ENCODE peak calls at places on chromosomes 3 and 15, in five cellular contexts. One of them, this sample, is unnamed.

GRCh38 chr3:4757056-4757948 is 221.9 kb upstream of the BHLHE40 start:
- DNase-seq in activated B cell treated with CpG ODN at 0.5 μM for 24 hours: no peak
- DNase-seq in ovary: no peak
- DNase-seq in mesothelial cell of epicardium: no peak
- DNase-seq in neural crest cell: no peak
- DNase-seq in this sample: no peak

GRCh38 chr15:89554247-89554646 is 21.0 kb upstream of the TICRR start:
- DNase-seq in activated B cell treated with CpG ODN at 0.5 μM for 24 hours: no peak
- DNase-seq in ovary: no peak
- DNase-seq in mesothelial cell of epicardium: no peak
- DNase-seq in neural crest cell: no peak
- DNase-seq in this sample: no peak

GRCh38 chr3:10549617-10550228 is 44.3 kb upstream of the ATP2B2 start:
- DNase-seq in activated B cell treated with CpG ODN at 0.5 μM for 24 hours: no peak
- DNase-seq in ovary: no peak
- DNase-seq in mesothelial cell of epicardium: no peak
- DNase-seq in neural crest cell: no peak
- DNase-seq in this sample: no peak

GRCh38 chr15:92273286-92273685 is 120.4 kb upstream of the ST8SIA2 start:
- DNase-seq in activated B cell treated with CpG ODN at 0.5 μM for 24 hours: no peak
- DNase-seq in ovary: no peak
- DNase-seq in mesothelial cell of epicardium: no peak
- DNase-seq in neural crest cell: no peak
- DNase-seq in this sample: no peak

GRCh38 chr3:114234739-114235138 is 2.6 kb downstream of the ZNF80 start:
- DNase-seq in activated B cell treated with CpG ODN at 0.5 μM for 24 hours: no peak
- DNase-seq in ovary: no peak
- DNase-seq in mesothelial cell of epicardium: no peak
- DNase-seq in neural crest cell: no peak
- DNase-seq in this sample: no peak

GRCh38 chr3:150545419-150546225 is 674 bp downstream of the SERP1 start:
- DNase-seq in activated B cell treated with CpG ODN at 0.5 μM for 24 hours: no peak
- DNase-seq in ovary: no peak
- DNase-seq in mesothelial cell of epicardium: no peak
- DNase-seq in neural crest cell: no peak
- DNase-seq in this sample: no peak

GRCh38 chr3:11379824-11380281 is 107.7 kb downstream of the ATG7 start:
- DNase-seq in activated B cell treated with CpG ODN at 0.5 μM for 24 hours: no peak
- DNase-seq in ovary: no peak
- DNase-seq in mesothelial cell of epicardium: no peak
- DNase-seq in neural crest cell: no peak
- DNase-seq in this sample: no peak

GRCh38 chr3:46208167-46208704 is at the start of gene CCR1:
- DNase-seq in activated B cell treated with CpG ODN at 0.5 μM for 24 hours: no peak
- DNase-seq in ovary: no peak
- DNase-seq in mesothelial cell of epicardium: no peak
- DNase-seq in neural crest cell: peak; percentile 4
- DNase-seq in this sample: peak; percentile 65

GRCh38 chr3:78918361-78919020 is 849.3 kb downstream of the ROBO1 start:
- DNase-seq in activated B cell treated with CpG ODN at 0.5 μM for 24 hours: no peak
- DNase-seq in ovary: no peak
- DNase-seq in mesothelial cell of epicardium: no peak
- DNase-seq in neural crest cell: no peak
- DNase-seq in this sample: no peak

GRCh38 chr3:30622047-30622545 is 15.7 kb downstream of the TGFBR2 start:
- DNase-seq in activated B cell treated with CpG ODN at 0.5 μM for 24 hours: no peak
- DNase-seq in ovary: no peak
- DNase-seq in mesothelial cell of epicardium: no peak
- DNase-seq in neural crest cell: no peak
- DNase-seq in this sample: no peak

GRCh38 chr3:8416965-8417364 is 84.7 kb upstream of the LMCD1 start:
- DNase-seq in activated B cell treated with CpG ODN at 0.5 μM for 24 hours: no peak
- DNase-seq in ovary: no peak
- DNase-seq in mesothelial cell of epicardium: no peak
- DNase-seq in neural crest cell: peak; percentile 9
- DNase-seq in this sample: peak; percentile 20

GRCh38 chr15:57914350-57915055 is 151.0 kb downstream of the ALDH1A2 start:
- DNase-seq in activated B cell treated with CpG ODN at 0.5 μM for 24 hours: no peak
- DNase-seq in ovary: peak; percentile 70
- DNase-seq in mesothelial cell of epicardium: no peak
- DNase-seq in neural crest cell: no peak
- DNase-seq in this sample: no peak

GRCh38 chr15:49692514-49693090 is 71.8 kb downstream of the DTWD1 start:
- DNase-seq in activated B cell treated with CpG ODN at 0.5 μM for 24 hours: no peak
- DNase-seq in ovary: no peak
- DNase-seq in mesothelial cell of epicardium: no peak
- DNase-seq in neural crest cell: no peak
- DNase-seq in this sample: no peak

GRCh38 chr3:127438951-127439350 is 151.1 kb upstream of the PRR20G start:
- DNase-seq in activated B cell treated with CpG ODN at 0.5 μM for 24 hours: no peak
- DNase-seq in ovary: peak; percentile 8
- DNase-seq in mesothelial cell of epicardium: peak; percentile 19
- DNase-seq in neural crest cell: no peak
- DNase-seq in this sample: no peak

GRCh38 chr3:194569252-194569651 is 64.0 kb downstream of the TMEM44 start:
- DNase-seq in activated B cell treated with CpG ODN at 0.5 μM for 24 hours: no peak
- DNase-seq in ovary: no peak
- DNase-seq in mesothelial cell of epicardium: no peak
- DNase-seq in neural crest cell: no peak
- DNase-seq in this sample: no peak

GRCh38 chr3:153513236-153513635 is 351.2 kb downstream of the RAP2B start:
- DNase-seq in activated B cell treated with CpG ODN at 0.5 μM for 24 hours: no peak
- DNase-seq in ovary: no peak
- DNase-seq in mesothelial cell of epicardium: no peak
- DNase-seq in neural crest cell: no peak
- DNase-seq in this sample: no peak

GRCh38 chr15:43928152-43928551 is 101.3 kb downstream of the WDR76 start:
- DNase-seq in activated B cell treated with CpG ODN at 0.5 μM for 24 hours: no peak
- DNase-seq in ovary: no peak
- DNase-seq in mesothelial cell of epicardium: no peak
- DNase-seq in neural crest cell: no peak
- DNase-seq in this sample: no peak

GRCh38 chr15:31325432-31325975 is 1.1 kb upstream of the KLF13 start:
- DNase-seq in activated B cell treated with CpG ODN at 0.5 μM for 24 hours: peak; percentile 60
- DNase-seq in ovary: peak; percentile 90
- DNase-seq in mesothelial cell of epicardium: peak; percentile 75
- DNase-seq in neural crest cell: peak; percentile 26
- DNase-seq in this sample: no peak

GRCh38 chr15:96494530-96494929 is 164.0 kb downstream of the NR2F2 start:
- DNase-seq in activated B cell treated with CpG ODN at 0.5 μM for 24 hours: no peak
- DNase-seq in ovary: no peak
- DNase-seq in mesothelial cell of epicardium: no peak
- DNase-seq in neural crest cell: no peak
- DNase-seq in this sample: peak; percentile 97

GRCh38 chr15:47764666-47765065 is 47.4 kb downstream of the SEMA6D start:
- DNase-seq in activated B cell treated with CpG ODN at 0.5 μM for 24 hours: no peak
- DNase-seq in ovary: no peak
- DNase-seq in mesothelial cell of epicardium: no peak
- DNase-seq in neural crest cell: no peak
- DNase-seq in this sample: no peak

GRCh38 chr15:58852347-58852746 is 81.1 kb downstream of the SLTM start:
- DNase-seq in activated B cell treated with CpG ODN at 0.5 μM for 24 hours: no peak
- DNase-seq in ovary: no peak
- DNase-seq in mesothelial cell of epicardium: no peak
- DNase-seq in neural crest cell: no peak
- DNase-seq in this sample: no peak

GRCh38 chr3:111541911-111542483 is at the start of gene CD96:
- DNase-seq in activated B cell treated with CpG ODN at 0.5 μM for 24 hours: no peak
- DNase-seq in ovary: no peak
- DNase-seq in mesothelial cell of epicardium: no peak
- DNase-seq in neural crest cell: no peak
- DNase-seq in this sample: no peak

GRCh38 chr3:16374047-16375019 is 109.3 kb downstream of the OXNAD1 start:
- DNase-seq in activated B cell treated with CpG ODN at 0.5 μM for 24 hours: peak; percentile 68
- DNase-seq in ovary: no peak
- DNase-seq in mesothelial cell of epicardium: no peak
- DNase-seq in neural crest cell: no peak
- DNase-seq in this sample: no peak

GRCh38 chr3:46031269-46031668 is 4.0 kb upstream of the XCR1 start:
- DNase-seq in activated B cell treated with CpG ODN at 0.5 μM for 24 hours: no peak
- DNase-seq in ovary: no peak
- DNase-seq in mesothelial cell of epicardium: no peak
- DNase-seq in neural crest cell: no peak
- DNase-seq in this sample: no peak

DNA sequence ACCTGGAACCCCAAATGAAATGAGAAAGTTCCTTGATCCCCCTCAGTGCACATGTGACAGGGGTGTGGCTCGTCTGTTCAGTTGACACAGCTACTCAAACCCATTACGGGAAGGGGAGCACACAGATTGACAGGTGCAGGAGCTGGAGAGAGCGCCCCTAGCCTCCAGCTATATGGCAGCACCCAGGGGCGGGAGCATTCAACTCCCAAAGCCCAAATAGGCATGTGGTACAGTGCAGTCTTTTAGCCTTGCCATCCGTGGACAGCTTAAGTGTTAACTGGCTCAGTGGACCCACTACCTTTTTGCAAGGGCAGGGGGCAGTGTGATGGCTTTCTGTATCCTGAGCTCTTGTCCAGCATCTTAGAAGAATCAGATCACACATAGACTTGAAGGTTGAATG is 1374.2 kb upstream of the ALCAM start:
- DNase-seq in activated B cell treated with CpG ODN at 0.5 μM for 24 hours: no peak
- DNase-seq in ovary: no peak
- DNase-seq in mesothelial cell of epicardium: no peak
- DNase-seq in neural crest cell: no peak
- DNase-seq in this sample: no peak
- TF ChIP-seq CTCF in activated B cell treated with CpG ODN at 0.5 μM for 24 hours: no peak
- TF ChIP-seq CTCF in ovary: no peak
- TF ChIP-seq CTCF in mesothelial cell of epicardium: no peak
- TF ChIP-seq CTCF in neural crest cell: no peak
- TF ChIP-seq CTCF in this sample: no peak

DNA sequence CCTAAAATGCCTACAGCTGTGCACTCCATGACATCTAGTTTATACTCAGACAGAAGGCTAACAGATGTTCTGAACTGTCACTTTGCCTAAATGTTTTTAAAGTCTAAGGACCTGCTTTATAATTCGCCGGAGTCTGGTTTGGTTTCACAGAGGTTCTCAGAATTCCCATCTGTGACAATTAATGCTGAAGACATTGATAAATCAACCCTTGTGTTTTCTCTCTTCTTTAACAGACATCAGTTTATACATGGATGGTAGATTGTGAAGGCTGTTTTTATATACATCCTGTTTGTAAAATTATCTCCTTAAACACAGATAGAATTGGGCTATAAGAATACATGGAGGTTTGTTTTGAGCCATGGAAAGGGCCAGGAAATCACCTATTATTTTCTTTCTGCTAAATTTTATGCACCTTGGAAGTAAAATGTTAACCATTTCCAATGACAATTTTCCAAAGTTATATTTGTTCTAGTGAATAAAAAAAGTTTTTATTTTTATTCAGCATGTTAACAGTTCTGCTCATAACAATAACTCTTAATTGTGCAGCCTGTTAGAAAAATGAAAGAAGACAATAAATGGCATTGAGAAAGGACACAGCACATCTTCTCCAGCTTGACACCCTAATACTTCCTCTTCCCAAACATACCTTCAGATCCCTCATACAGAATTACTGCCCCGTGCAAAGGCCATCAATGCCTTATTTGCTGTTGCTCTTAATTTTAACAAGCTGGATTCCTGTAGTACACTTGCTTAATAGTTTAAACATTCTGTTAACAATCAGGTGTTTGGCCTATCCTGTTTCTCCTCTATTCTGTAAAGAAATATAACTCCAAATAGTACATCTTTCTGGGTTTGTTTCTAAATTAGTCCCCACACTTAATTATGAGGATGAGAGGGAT is 19.5 kb upstream of the SOX2 start:
- DNase-seq in activated B cell treated with CpG ODN at 0.5 μM for 24 hours: no peak
- DNase-seq in ovary: no peak
- DNase-seq in mesothelial cell of epicardium: no peak
- DNase-seq in neural crest cell: no peak
- DNase-seq in this sample: no peak
- TF ChIP-seq CTCF in activated B cell treated with CpG ODN at 0.5 μM for 24 hours: no peak
- TF ChIP-seq CTCF in ovary: no peak
- TF ChIP-seq CTCF in mesothelial cell of epicardium: no peak
- TF ChIP-seq CTCF in neural crest cell: no peak
- TF ChIP-seq CTCF in this sample: no peak

DNA sequence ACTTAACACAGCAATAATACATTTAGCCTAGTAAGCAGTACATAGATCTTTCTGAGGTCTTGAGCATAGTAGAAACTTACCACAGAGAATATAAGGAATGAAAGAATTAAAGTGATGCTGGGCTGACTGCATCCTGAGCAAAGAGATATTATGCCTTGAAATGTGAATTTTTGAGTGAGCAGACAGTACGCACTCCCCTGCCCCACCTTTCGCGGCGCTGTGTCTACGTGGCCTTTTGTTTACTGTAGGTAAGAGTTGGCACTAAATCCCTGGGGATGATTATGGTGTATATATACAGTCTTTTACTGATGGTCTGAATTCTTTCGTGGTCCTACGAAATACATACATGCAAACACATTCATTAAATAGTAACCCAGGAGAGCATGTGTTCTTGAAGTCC is 217.5 kb upstream of the TOPAZ1 start:
- DNase-seq in activated B cell treated with CpG ODN at 0.5 μM for 24 hours: no peak
- DNase-seq in ovary: no peak
- DNase-seq in mesothelial cell of epicardium: no peak
- DNase-seq in neural crest cell: no peak
- DNase-seq in this sample: no peak
- TF ChIP-seq CTCF in activated B cell treated with CpG ODN at 0.5 μM for 24 hours: no peak
- TF ChIP-seq CTCF in ovary: no peak
- TF ChIP-seq CTCF in mesothelial cell of epicardium: no peak
- TF ChIP-seq CTCF in neural crest cell: no peak
- TF ChIP-seq CTCF in this sample: no peak

GRCh38 chr3:135229018-135229495 is 434.0 kb downstream of the EPHB1 start:
- DNase-seq in activated B cell treated with CpG ODN at 0.5 μM for 24 hours: no peak
- DNase-seq in ovary: no peak
- DNase-seq in mesothelial cell of epicardium: no peak
- DNase-seq in neural crest cell: no peak
- DNase-seq in this sample: peak; percentile 34
- TF ChIP-seq CTCF in activated B cell treated with CpG ODN at 0.5 μM for 24 hours: no peak
- TF ChIP-seq CTCF in ovary: no peak
- TF ChIP-seq CTCF in mesothelial cell of epicardium: no peak
- TF ChIP-seq CTCF in neural crest cell: no peak
- TF ChIP-seq CTCF in this sample: no peak

GRCh38 chr3:13083898-13084297 is 10.7 kb upstream of the IQSEC1 start:
- DNase-seq in activated B cell treated with CpG ODN at 0.5 μM for 24 hours: peak; percentile 63
- DNase-seq in ovary: no peak
- DNase-seq in mesothelial cell of epicardium: no peak
- DNase-seq in neural crest cell: no peak
- DNase-seq in this sample: no peak

GRCh38 chr3:13083254-13083653 is 10.0 kb upstream of the IQSEC1 start:
- DNase-seq in activated B cell treated with CpG ODN at 0.5 μM for 24 hours: no peak
- DNase-seq in ovary: no peak
- DNase-seq in mesothelial cell of epicardium: no peak
- DNase-seq in neural crest cell: no peak
- DNase-seq in this sample: no peak

GRCh38 chr3:13086594-13086993 is 13.4 kb upstream of the IQSEC1 start:
- DNase-seq in activated B cell treated with CpG ODN at 0.5 μM for 24 hours: no peak
- DNase-seq in ovary: no peak
- DNase-seq in mesothelial cell of epicardium: no peak
- DNase-seq in neural crest cell: no peak
- DNase-seq in this sample: no peak

GRCh38 chr3:13085846-13086179 is 12.6 kb upstream of the IQSEC1 start:
- DNase-seq in activated B cell treated with CpG ODN at 0.5 μM for 24 hours: no peak
- DNase-seq in ovary: no peak
- DNase-seq in mesothelial cell of epicardium: no peak
- DNase-seq in neural crest cell: no peak
- DNase-seq in this sample: no peak

GRCh38 chr3:13085081-13085845 is 12.0 kb upstream of the IQSEC1 start:
- DNase-seq in activated B cell treated with CpG ODN at 0.5 μM for 24 hours: no peak
- DNase-seq in ovary: no peak
- DNase-seq in mesothelial cell of epicardium: no peak
- DNase-seq in neural crest cell: no peak
- DNase-seq in this sample: no peak
- TF ChIP-seq CTCF in activated B cell treated with CpG ODN at 0.5 μM for 24 hours: no peak
- TF ChIP-seq CTCF in ovary: no peak
- TF ChIP-seq CTCF in mesothelial cell of epicardium: no peak
- TF ChIP-seq CTCF in neural crest cell: no peak
- TF ChIP-seq CTCF in this sample: no peak

GRCh38 chr15:39756806-39757522 is 25.7 kb downstream of the FSIP1 start:
- DNase-seq in activated B cell treated with CpG ODN at 0.5 μM for 24 hours: no peak
- DNase-seq in ovary: no peak
- DNase-seq in mesothelial cell of epicardium: no peak
- DNase-seq in neural crest cell: no peak
- DNase-seq in this sample: peak; percentile 19
- TF ChIP-seq CTCF in activated B cell treated with CpG ODN at 0.5 μM for 24 hours: peak; percentile 92
- TF ChIP-seq CTCF in ovary: peak; percentile 64
- TF ChIP-seq CTCF in mesothelial cell of epicardium: peak; percentile 93
- TF ChIP-seq CTCF in neural crest cell: peak; percentile 97
- TF ChIP-seq CTCF in this sample: peak; percentile 39

This sample was measured in HL-60.